ENCODE peak calls at places on chromosomes 5 and 9, in five cellular contexts. N, K, Y, H and B are unnamed samples. For H3K9me3, the result is how much of the 10 kb centered on the place peaks cover.

GRCh38 chr9:35912791-35913400 is 3.6 kb downstream of the SPAAR start:
- DNase-seq in H (no peak), K (no peak), N (no peak), Y (no peak), B (no peak)

GRCh38 chr5:407801-408268 is 35.1 kb upstream of the EXOC3 start:
- DNase-seq in K (peak), Y (no peak), N (peak), H (no peak), B (no peak)

GRCh38 chr5:106656821-106657220 is 1013.9 kb downstream of the EFNA5 start:
- DNase-seq in H (no peak), K (no peak), N (no peak), Y (no peak), B (no peak)

GRCh38 chr9:6783753-6784152 is 26.0 kb downstream of the KDM4C start:
- DNase-seq in H (no peak), K (no peak), Y (no peak), N (no peak), B (no peak)

GRCh38 chr5:98510111-98510510 is 263.4 kb upstream of the RGMB start:
- DNase-seq in K (peak), Y (no peak), H (no peak), N (no peak), B (no peak)

GRCh38 chr9:125161284-125161918 is 18.1 kb upstream of the SCAI start:
- DNase-seq in K (peak), N (no peak), Y (no peak), H (no peak), B (no peak)

GRCh38 chr5:151095341-151096000 is 14.6 kb upstream of the TNIP1 start:
- DNase-seq in Y (no peak), K (no peak), H (no peak), N (no peak), B (no peak)

GRCh38 chr9:114387678-114388431 is at the start of gene AKNA:
- DNase-seq in H (peak), K (peak), N (peak), Y (peak), B (peak)

GRCh38 chr5:1140188-1140817 is 28.4 kb upstream of the SLC12A7 start:
- DNase-seq in N (peak), K (peak), H (peak), Y (peak), B (peak)

GRCh38 chr9:90942555-90942954 is 140.9 kb downstream of the SYK start:
- DNase-seq in Y (no peak), K (peak), N (no peak), H (no peak), B (peak)

GRCh38 chr5:140875085-140876065 is at the start of gene PCDHA12:
- DNase-seq in K (no peak), N (no peak), Y (no peak), H (no peak), B (no peak)

GRCh38 chr9:137195525-137196220 is 4.9 kb downstream of the TPRN start:
- DNase-seq in H (no peak), N (no peak), K (no peak), Y (no peak), B (no peak)

GRCh38 chr5:76397200-76397599 is 5.9 kb upstream of the IQGAP2 start:
- DNase-seq in Y (no peak), N (no peak), K (no peak), H (no peak), B (no peak)

GRCh38 chr5:53167836-53168235 is 58.3 kb upstream of the MOCS2 start:
- DNase-seq in Y (no peak), N (peak), H (peak), K (peak), B (no peak)

GRCh38 chr9:16866542-16866941 is 3.9 kb downstream of the BNC2 start:
- DNase-seq in Y (no peak), H (no peak), K (no peak), N (no peak), B (no peak)

GRCh38 chr5:74679968-74680367 is 5.1 kb upstream of the HEXB start:
- DNase-seq in H (no peak), K (no peak), Y (no peak), N (no peak), B (no peak)

GRCh38 chr5:10334830-10335229 is 18.7 kb upstream of the MARCHF6 start:
- DNase-seq in H (no peak), N (no peak), K (no peak), Y (no peak), B (no peak)

GRCh38 chr5:82174128-82174918 is 103.8 kb downstream of the RPS23 start:
- DNase-seq in N (no peak), K (peak), Y (peak), H (peak), B (no peak)

GRCh38 chr5:150508021-150508640 is at the start of gene NDST1:
- DNase-seq in K (no peak), Y (no peak), H (no peak), N (no peak), B (no peak)

GRCh38 chr9:72454871-72455471 is 66.4 kb upstream of the TMC1 start:
- DNase-seq in Y (no peak), N (no peak), H (no peak), K (peak), B (peak)

GRCh38 chr5:11261226-11261625 is 500.2 kb upstream of the DAP start:
- DNase-seq in N (no peak), K (no peak), H (no peak), Y (no peak), B (no peak)

GRCh38 chr9:74498616-74499095 is 1.5 kb downstream of the RORB start:
- DNase-seq in H (peak), K (no peak), Y (no peak), N (no peak), B (no peak)

GRCh38 chr5:90483206-90483605 is 8.5 kb downstream of the POLR3G start:
- DNase-seq in K (no peak), H (no peak), Y (no peak), N (no peak), B (no peak)

GRCh38 chr9:136656795-136657611 is 5.7 kb upstream of the EGFL7 start:
- DNase-seq in Y (no peak), K (no peak), H (peak), N (no peak), B (no peak)

GRCh38 chr9:135267410-135267809 is 179.9 kb downstream of the OLFM1 start:
- DNase-seq in N (no peak), H (no peak), K (no peak), Y (no peak), B (no peak)

GRCh38 chr9:124567362-124567761 is 60.2 kb upstream of the NR5A1 start:
- DNase-seq in Y (no peak), H (no peak), K (no peak), N (no peak), B (no peak)

GRCh38 chr9:111542497-111543254 is 17.7 kb downstream of the ZNF483 start:
- DNase-seq in H (no peak), Y (no peak), N (no peak), K (no peak), B (no peak)
- H3K9me3 ChIP-seq in H (half or more), Y (under half), N (under half), K (half or more), B (under half)

GRCh38 chr5:176610430-176610763 is 441 bp upstream of the GPRIN1 start:
- DNase-seq in K (no peak), Y (no peak), H (no peak), N (no peak), B (no peak)
- TF ChIP-seq CTCF in K (no peak), Y (no peak), H (no peak), N (no peak), B (no peak)

DNA sequence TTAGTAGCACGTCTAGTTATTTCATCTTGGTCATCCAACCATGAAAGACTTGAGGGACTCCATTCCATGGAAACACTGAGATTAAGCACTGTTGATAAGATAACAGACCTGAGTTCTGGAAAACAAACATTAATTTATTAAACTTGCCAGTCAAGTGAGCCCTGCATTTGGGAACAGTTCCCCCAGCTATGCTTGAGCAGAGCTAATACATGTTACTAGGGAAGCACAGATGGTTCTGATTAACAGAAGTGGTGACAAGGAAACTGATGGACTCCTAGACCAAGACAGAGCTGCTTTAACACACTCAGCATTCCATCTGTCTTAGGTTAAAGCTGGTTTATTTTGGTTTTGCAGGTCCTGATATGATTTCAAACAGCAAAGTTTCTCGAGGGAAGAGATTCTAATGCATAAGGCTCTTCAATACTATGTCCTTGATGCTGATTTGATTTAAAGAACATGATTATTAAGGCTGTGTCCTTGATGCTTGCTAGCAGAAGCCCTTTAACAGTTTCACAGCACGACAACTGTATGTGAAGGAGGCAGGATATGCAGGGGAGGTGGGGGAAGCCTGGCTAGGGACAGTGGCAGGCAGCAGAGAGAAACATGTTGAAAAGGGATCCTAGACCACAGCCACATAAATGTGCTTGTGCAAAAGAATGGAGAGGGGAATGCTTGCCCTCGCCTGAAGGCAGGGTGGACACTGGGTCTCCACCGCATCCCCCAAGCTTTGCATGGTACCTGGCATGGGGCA is 66.2 kb downstream of the ACTBL2 start:
- DNase-seq in H (no peak), Y (no peak), N (no peak), K (no peak), B (no peak)
- H3K4me3 ChIP-seq in H (no peak), Y (no peak), N (no peak), K (no peak), B (no peak)

GRCh38 chr5:44794371-44794770 is 14.4 kb upstream of the MRPS30 start:
- DNase-seq in K (no peak), H (no peak), Y (no peak), N (no peak), B (no peak)
- H3K9me3 ChIP-seq in K (under half), H (under half), Y (under half), N (under half), B (under half)

GRCh38 chr9:129898205-129898604 is 62.9 kb downstream of the USP20 start:
- DNase-seq in H (no peak), K (no peak), Y (no peak), N (peak), B (no peak)
- TF ChIP-seq CTCF in H (no peak), K (no peak), Y (no peak), N (no peak), B (no peak)

DNA sequence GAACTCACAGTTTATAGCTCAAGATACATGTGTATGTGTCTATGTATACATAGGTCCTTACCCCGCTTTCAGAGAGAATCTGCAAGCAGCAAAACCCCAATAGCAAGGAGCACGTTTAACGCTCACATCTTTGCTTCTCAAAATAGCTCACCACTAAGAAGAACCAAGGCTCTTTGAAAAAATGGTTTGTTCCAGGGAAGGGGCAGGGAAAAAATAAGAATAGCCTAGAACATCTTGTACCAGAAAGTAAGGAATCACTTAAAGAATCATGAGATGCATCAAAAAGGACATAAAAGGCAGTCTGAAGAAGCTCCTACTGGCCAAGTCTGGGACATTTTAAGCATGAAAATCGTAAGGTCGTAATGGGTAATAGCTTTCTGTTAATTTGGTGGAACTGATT is 196.4 kb downstream of the FSTL4 start:
- DNase-seq in N (no peak), K (no peak), H (no peak), Y (no peak), B (no peak)
- H3K4me3 ChIP-seq in N (no peak), K (no peak), H (no peak), Y (no peak), B (no peak)

DNA sequence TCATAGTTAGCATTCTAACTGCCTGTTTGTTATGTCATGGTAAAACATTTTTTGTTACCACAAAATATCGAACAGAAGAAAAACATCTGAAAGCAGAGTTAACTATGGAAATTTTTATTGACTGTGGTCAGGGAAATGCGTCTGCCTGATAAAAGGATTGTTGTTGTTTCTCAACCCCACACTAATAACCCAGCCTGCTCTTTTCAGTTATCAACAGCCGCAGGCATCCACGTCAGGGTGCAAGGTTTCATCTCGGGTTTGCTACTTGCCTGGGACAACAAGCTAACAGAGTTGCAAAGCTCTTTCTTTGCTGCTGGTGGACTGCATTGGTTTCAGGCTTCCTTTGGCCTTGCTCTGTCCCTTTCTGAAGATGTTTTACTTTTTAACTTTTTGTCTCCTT is 969.2 kb downstream of the CDH18 start:
- DNase-seq in H (no peak), Y (no peak), K (no peak), N (no peak), B (no peak)
- H3K9me3 ChIP-seq in H (under half), Y (under half), K (under half), N (under half), B (under half)

DNA sequence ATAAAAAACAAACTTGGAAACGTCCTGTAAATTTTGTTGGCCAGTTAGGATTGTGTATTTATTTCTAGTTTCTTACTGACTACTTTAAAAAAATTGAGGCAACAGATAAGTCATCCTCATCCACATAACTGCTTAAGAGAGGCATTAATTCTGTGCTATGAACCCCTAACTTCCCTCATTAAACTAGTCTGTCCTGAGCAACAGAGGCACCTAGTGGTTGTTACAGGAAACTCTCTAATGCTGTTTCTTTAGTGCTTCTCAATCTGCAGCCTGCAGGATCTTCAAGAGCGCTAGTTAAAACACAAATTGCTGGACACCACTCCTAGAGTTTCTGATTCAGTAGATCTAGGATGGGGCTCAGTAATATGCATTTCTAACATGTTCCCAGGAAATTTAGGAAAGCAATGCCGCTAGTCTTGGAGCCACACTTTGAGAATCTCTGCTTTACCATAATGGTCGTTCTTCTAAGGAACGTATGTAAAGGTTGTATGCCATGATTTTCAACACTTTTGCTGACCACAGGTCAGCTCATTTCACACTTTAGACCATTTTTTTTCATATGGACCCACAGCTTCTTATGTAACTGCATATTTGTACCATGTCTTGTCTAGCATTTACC is 410.1 kb upstream of the SMARCA2 start:
- DNase-seq in K (peak), Y (peak), N (no peak), H (no peak), B (no peak)
- TF ChIP-seq CTCF in K (peak), Y (peak), N (no peak), H (peak), B (peak)

GRCh38 chr5:14172149-14172795 is 29.1 kb downstream of the TRIO start:
- DNase-seq in Y (peak), H (no peak), N (no peak), K (no peak), B (no peak)
- H3K4me3 ChIP-seq in Y (peak), H (no peak), N (no peak), K (no peak), B (no peak)